ENCODE peak calls at places on chromosome 1, in ten cellular contexts. J is cardiac fibroblast; W is RWPE1; Z is germinal center; G is activated CD4-positive, alpha-beta T cell treated with anti-CD3 and anti-CD28 coated beads, Interleukin-2, amount 50 U/mL, for 48 hours; F is ELR; O is IMR-90; A is neural crest cell; Y is H4; I is stimulated activated CD4-positive, alpha-beta T cell treated with anti-CD3 and anti-CD28 coated beads, TNF-alpha, amount 100 ng/mL, for 1 hour. P is an unnamed sample.

GRCh38 chr1:40337448-40337847 is 20.4 kb upstream of the COL9A2 start:
- DNase-seq in J (no peak), W (no peak), Z (no peak), G (no peak), F (no peak), O (no peak), A (no peak), Y (no peak), I (no peak), P (no peak)

GRCh38 chr1:169779970-169780369 is 14.7 kb downstream of the METTL18 start:
- DNase-seq in J (peak), W (no peak), Z (no peak), G (no peak), F (peak), O (peak), A (no peak), Y (peak), I (no peak), P (no peak)

GRCh38 chr1:77900687-77901293 is 12.4 kb downstream of the NEXN start:
- DNase-seq in J (peak), W (peak), Z (peak), G (no peak), F (peak), O (peak), A (no peak), Y (peak), I (no peak), P (peak)

GRCh38 chr1:236774926-236775325 is 20.2 kb upstream of the MTR start:
- DNase-seq in J (peak), W (no peak), Z (no peak), G (no peak), F (peak), O (peak), A (no peak), Y (peak), I (no peak), P (peak)

GRCh38 chr1:230787471-230787870 is 40.3 kb downstream of the CAPN9 start:
- DNase-seq in J (no peak), W (no peak), Z (no peak), G (no peak), F (no peak), O (no peak), A (no peak), Y (no peak), I (no peak), P (no peak)

GRCh38 chr1:67264899-67265298 is 42.8 kb upstream of the IL12RB2 start:
- DNase-seq in J (no peak), W (no peak), Z (no peak), G (no peak), F (no peak), O (no peak), A (no peak), Y (no peak), I (no peak), P (no peak)

GRCh38 chr1:23601968-23602876 is 42.9 kb upstream of the ID3 start:
- DNase-seq in J (no peak), W (no peak), Z (no peak), G (no peak), F (no peak), O (no peak), A (no peak), Y (no peak), I (no peak), P (no peak)

GRCh38 chr1:9078035-9078948 is 8.9 kb upstream of the SLC2A5 start:
- DNase-seq in J (peak), W (no peak), Z (no peak), G (peak), F (peak), O (peak), A (no peak), Y (peak), I (no peak), P (no peak)

GRCh38 chr1:184283999-184284398 is 102.8 kb upstream of the C1orf21 start:
- DNase-seq in J (peak), W (no peak), Z (no peak), G (no peak), F (no peak), O (peak), A (no peak), Y (peak), I (no peak), P (no peak)

GRCh38 chr1:40014812-40015594 is 25.5 kb upstream of the CAP1 start:
- DNase-seq in J (peak), W (peak), Z (no peak), G (no peak), F (peak), O (peak), A (no peak), Y (peak), I (no peak), P (peak)

GRCh38 chr1:192575499-192576189 is at the start of gene RGS1:
- DNase-seq in J (no peak), W (no peak), Z (peak), G (peak), F (no peak), O (no peak), A (no peak), Y (peak), I (peak), P (no peak)

GRCh38 chr1:201253906-201254624 is 29.2 kb upstream of the PKP1 start:
- DNase-seq in J (no peak), W (no peak), Z (no peak), G (no peak), F (no peak), O (no peak), A (no peak), Y (no peak), I (no peak), P (no peak)

GRCh38 chr1:154931940-154932487 is 4.5 kb downstream of the PMVK start:
- DNase-seq in J (no peak), W (peak), Z (no peak), G (no peak), F (peak), O (no peak), A (no peak), Y (peak), I (no peak), P (no peak)

GRCh38 chr1:197423006-197423405 is 155.0 kb downstream of the CRB1 start:
- DNase-seq in J (peak), W (no peak), Z (no peak), G (no peak), F (peak), O (peak), A (no peak), Y (no peak), I (no peak), P (peak)

GRCh38 chr1:18175530-18176377 is 68.2 kb downstream of the IGSF21 start:
- DNase-seq in J (no peak), W (no peak), Z (no peak), G (no peak), F (no peak), O (no peak), A (no peak), Y (no peak), I (no peak), P (no peak)

GRCh38 chr1:25586181-25586588 is 30.4 kb upstream of the MAN1C1 start:
- DNase-seq in J (no peak), W (no peak), Z (no peak), G (no peak), F (no peak), O (no peak), A (no peak), Y (no peak), I (no peak), P (no peak)

GRCh38 chr1:6481820-6482471 is 9.5 kb downstream of the PLEKHG5 start:
- DNase-seq in J (no peak), W (no peak), Z (no peak), G (no peak), F (no peak), O (no peak), A (no peak), Y (no peak), I (no peak), P (no peak)

GRCh38 chr1:78102082-78102481 is 56.3 kb downstream of the GIPC2 start:
- DNase-seq in J (peak), W (no peak), Z (no peak), G (no peak), F (peak), O (peak), A (no peak), Y (no peak), I (no peak), P (no peak)

GRCh38 chr1:64077281-64077940 is 126.0 kb upstream of the UBE2U start:
- DNase-seq in J (peak), W (peak), Z (no peak), G (no peak), F (no peak), O (no peak), A (peak), Y (no peak), I (no peak), P (no peak)

GRCh38 chr1:223343692-223344091 is 20.3 kb downstream of the SUSD4 start:
- DNase-seq in J (no peak), W (no peak), Z (no peak), G (no peak), F (no peak), O (no peak), A (no peak), Y (no peak), I (no peak), P (no peak)

GRCh38 chr1:58879464-58879863 is 95.6 kb upstream of the JUN start:
- DNase-seq in J (no peak), W (no peak), Z (no peak), G (no peak), F (peak), O (peak), A (no peak), Y (no peak), I (no peak), P (no peak)

GRCh38 chr1:244339776-244340175 is 111.9 kb downstream of the ADSS2 start:
- DNase-seq in J (no peak), W (no peak), Z (no peak), G (no peak), F (no peak), O (no peak), A (no peak), Y (no peak), I (no peak), P (no peak)

GRCh38 chr1:107405241-107405640 is 264.4 kb downstream of the NTNG1 start:
- DNase-seq in J (no peak), W (no peak), Z (no peak), G (no peak), F (peak), O (peak), A (no peak), Y (peak), I (no peak), P (no peak)

GRCh38 chr1:93708734-93709481 is 27.3 kb upstream of the BCAR3 start:
- DNase-seq in J (peak), W (no peak), Z (no peak), G (no peak), F (no peak), O (peak), A (no peak), Y (no peak), I (no peak), P (no peak)

GRCh38 chr1:7255303-7256058 is 470.2 kb downstream of the CAMTA1 start:
- DNase-seq in J (peak), W (no peak), Z (no peak), G (no peak), F (peak), O (peak), A (no peak), Y (no peak), I (no peak), P (no peak)

GRCh38 chr1:211490038-211490678 is 1.8 kb downstream of the RD3 start:
- DNase-seq in J (no peak), W (no peak), Z (no peak), G (no peak), F (no peak), O (no peak), A (no peak), Y (no peak), I (no peak), P (no peak)

GRCh38 chr1:183238071-183238470 is 52.0 kb downstream of the LAMC2 start:
- DNase-seq in J (peak), W (no peak), Z (no peak), G (no peak), F (peak), O (peak), A (no peak), Y (no peak), I (no peak), P (peak)

GRCh38 chr1:48249868-48250267 is 27.4 kb downstream of the SLC5A9 start:
- DNase-seq in J (no peak), W (no peak), Z (no peak), G (no peak), F (no peak), O (no peak), A (no peak), Y (no peak), I (no peak), P (no peak)

GRCh38 chr1:206591236-206591635 is 21.0 kb downstream of the EIF2D start:
- DNase-seq in J (no peak), W (no peak), Z (no peak), G (no peak), F (no peak), O (no peak), A (no peak), Y (no peak), I (no peak), P (no peak)

P was measured in HTR-8/SVneo.